ENCODE peak calls at places on chromosomes 4 and X, in eight cellular contexts. Y is A549, S is HepG2, B is GM12878, N is endothelial cell of umbilical vein, Z is K562, D is HCT116, Q is H1. C is an unnamed sample.

GRCh38 chr4:140052050-140052449 is 101.9 kb downstream of the MAML3 start:
- DNase-seq in N (peak; percentile 70), S (peak; percentile 10), Z (peak; percentile 30), Y (peak; percentile 51), D (peak; percentile 22), Q (no peak), B (no peak), C (peak; percentile 44)

GRCh38 chr4:147581601-147582350 is 35.4 kb upstream of the TMEM184C start:
- DNase-seq in D (no peak), N (no peak), S (no peak), Q (no peak), B (no peak), Y (no peak), Z (peak; percentile 52), C (no peak)

GRCh38 chr4:57110635-57111546 is 706 bp upstream of the IGFBP7 start:
- DNase-seq in Y (no peak), Z (peak; percentile 2), Q (no peak), N (peak; percentile 82), B (no peak), S (no peak), D (no peak), C (peak; percentile 99)

GRCh38 chrX:108763559-108763958 is 27.2 kb upstream of the IRS4 start:
- DNase-seq in Y (no peak), N (no peak), Z (no peak), Q (no peak), B (no peak), S (no peak), D (no peak), C (no peak)

GRCh38 chrX:28591542-28591941 is 4.3 kb downstream of the IL1RAPL1 start:
- DNase-seq in D (peak; percentile 65), Q (no peak), B (no peak), S (no peak), Y (no peak), N (peak; percentile 43), Z (no peak), C (no peak)

GRCh38 chrX:72046447-72046846 is 85.3 kb downstream of the RTL5 start:
- DNase-seq in B (no peak), S (no peak), D (no peak), Z (no peak), Q (no peak), Y (no peak), N (peak; percentile 71), C (no peak)

GRCh38 chrX:47210661-47211425 is 7.6 kb upstream of the CDK16 start:
- DNase-seq in Q (no peak), D (no peak), N (no peak), Y (no peak), S (no peak), B (no peak), Z (no peak), C (no peak)

GRCh38 chrX:34893741-34894140 is 48.9 kb upstream of the FAM47B start:
- DNase-seq in N (peak; percentile 9), Y (no peak), S (no peak), B (no peak), D (no peak), Q (no peak), Z (peak; percentile 0), C (peak; percentile 1)

GRCh38 chrX:318739-319578 is at the start of gene GTPBP6:
- DNase-seq in S (peak; percentile 98), Q (peak; percentile 99), N (peak; percentile 100), D (peak; percentile 95), Z (peak; percentile 98), Y (peak; percentile 100), B (peak; percentile 99), C (peak; percentile 97)

GRCh38 chr4:145619639-145619996 is 433 bp downstream of the MMAA start:
- DNase-seq in D (peak; percentile 28), B (peak; percentile 45), Y (peak; percentile 78), N (no peak), Z (no peak), S (peak; percentile 81), Q (no peak), C (no peak)

GRCh38 chr4:140556372-140557085 is 12.2 kb downstream of the UCP1 start:
- DNase-seq in N (no peak), D (no peak), S (no peak), Z (no peak), Y (no peak), Q (no peak), B (peak; percentile 64), C (no peak)

GRCh38 chr4:117481742-117482141 is 396.4 kb upstream of the TRAM1L1 start:
- DNase-seq in Y (no peak), N (no peak), Q (no peak), Z (no peak), S (no peak), D (no peak), B (no peak), C (no peak)

GRCh38 chr4:165872443-165873297 is at the start of gene TLL1:
- DNase-seq in Q (no peak), Y (no peak), D (no peak), Z (no peak), N (peak; percentile 50), B (no peak), S (no peak), C (no peak)

GRCh38 chr4:48841045-48841827 is 10.3 kb downstream of the OCIAD1 start:
- DNase-seq in Z (no peak), B (no peak), D (no peak), N (no peak), Q (no peak), S (no peak), Y (no peak), C (no peak)

GRCh38 chr4:19689511-19689910 is 562.2 kb upstream of the SLIT2 start:
- DNase-seq in Z (no peak), Q (no peak), N (peak; percentile 33), D (no peak), B (no peak), Y (no peak), S (no peak), C (no peak)

GRCh38 chr4:121233982-121234381 is 69.9 kb upstream of the TNIP3 start:
- DNase-seq in Q (no peak), S (no peak), Y (no peak), N (no peak), B (no peak), D (no peak), Z (no peak), C (no peak)

GRCh38 chr4:127586922-127587571 is 45.7 kb upstream of the INTU start:
- DNase-seq in D (peak; percentile 38), S (peak; percentile 49), Z (peak; percentile 76), Y (peak; percentile 55), Q (no peak), N (peak; percentile 16), B (no peak), C (peak; percentile 48)

GRCh38 chr4:2515835-2516550 is 20.5 kb upstream of the FAM193A start:
- DNase-seq in S (no peak), N (no peak), B (no peak), D (no peak), Y (no peak), Q (no peak), Z (no peak), C (no peak)
- TF ChIP-seq POLR2A in S (no peak), N (no peak), B (peak; percentile 64), D (no peak), Y (no peak), Q (no peak), Z (no peak), C (no peak)

GRCh38 chrX:80648023-80648422 is 161.7 kb downstream of the BRWD3 start:
- DNase-seq in N (peak; percentile 1), D (no peak), S (no peak), Y (peak; percentile 22), B (no peak), Z (peak; percentile 16), Q (no peak), C (peak; percentile 6)
- TF ChIP-seq MAX in N (no peak), D (no peak), S (no peak), Y (no peak), B (no peak), Z (no peak), Q (no peak), C (no peak)

GRCh38 chr4:2797545-2798305 is 4.8 kb downstream of the SH3BP2 start:
- DNase-seq in Y (no peak), Z (no peak), S (no peak), Q (no peak), D (no peak), B (no peak), N (no peak), C (peak; percentile 13)

GRCh38 chr4:2794707-2795557 is 2.0 kb downstream of the SH3BP2 start:
- DNase-seq in Z (peak; percentile 62), S (no peak), D (no peak), B (no peak), Y (peak; percentile 44), N (peak; percentile 65), Q (no peak), C (peak; percentile 74)

GRCh38 chr4:2795558-2796260 is 2.8 kb downstream of the SH3BP2 start:
- DNase-seq in N (no peak), Y (no peak), Q (no peak), D (no peak), S (no peak), Z (no peak), B (no peak), C (no peak)

GRCh38 chr4:2797188-2797544 is 4.3 kb downstream of the SH3BP2 start:
- DNase-seq in Z (no peak), N (no peak), S (no peak), Q (no peak), Y (no peak), D (no peak), B (no peak), C (no peak)

GRCh38 chr4:2796261-2797187 is 3.6 kb downstream of the SH3BP2 start:
- DNase-seq in Q (no peak), N (peak; percentile 69), Y (peak; percentile 82), S (no peak), D (no peak), Z (no peak), B (no peak), C (peak; percentile 14)
- TF ChIP-seq POLR2A in Q (no peak), N (no peak), Y (peak; percentile 35), S (no peak), D (no peak), Z (no peak), B (no peak), C (no peak)

GRCh38 chr4:27643101-27643500 is 782.5 kb downstream of the STIM2 start:
- DNase-seq in B (no peak), Y (no peak), N (no peak), D (no peak), Z (no peak), Q (no peak), S (no peak), C (no peak)

GRCh38 chr4:27635936-27636913 is 775.6 kb downstream of the STIM2 start:
- DNase-seq in Z (no peak), N (no peak), B (peak; percentile 7), S (no peak), Q (no peak), Y (no peak), D (no peak), C (no peak)

DNA sequence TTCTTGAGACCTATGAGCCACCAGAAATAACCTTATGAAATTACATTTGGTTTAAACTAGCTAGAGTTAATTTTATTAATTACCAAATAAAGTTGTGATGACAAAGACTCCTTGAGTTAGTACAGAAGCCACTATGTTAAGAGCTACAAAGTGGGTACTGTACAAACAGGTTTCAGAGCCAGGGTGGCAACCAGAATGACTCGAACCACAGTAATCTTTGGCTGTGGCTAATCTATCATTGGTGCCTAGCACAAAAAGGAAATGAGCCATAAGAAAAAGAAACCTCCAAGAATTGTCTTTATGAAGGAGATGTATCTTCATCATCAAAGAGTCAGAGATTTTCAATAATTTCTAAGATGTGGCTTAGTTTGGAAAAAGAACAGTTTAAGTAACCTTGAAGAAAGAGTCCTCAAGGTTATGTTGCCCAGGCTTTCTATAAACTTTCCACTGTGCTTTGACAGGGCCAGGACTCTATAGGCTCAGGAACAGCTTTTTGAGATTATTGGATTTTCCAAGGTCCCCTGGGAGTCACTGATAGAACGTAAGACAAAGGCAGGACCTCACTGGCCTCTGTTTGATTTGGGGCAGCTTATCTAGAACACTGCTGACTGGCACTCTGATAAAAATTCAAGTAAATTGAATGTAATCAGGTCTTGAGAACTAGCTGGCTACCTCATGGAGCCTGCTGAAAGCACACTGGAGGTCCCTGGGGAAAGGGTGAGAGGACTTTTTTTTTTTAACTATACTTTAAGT is 777.7 kb downstream of the STIM2 start:
- DNase-seq in B (no peak), D (peak; percentile 18), Q (no peak), N (no peak), S (no peak), Z (no peak), Y (no peak), C (no peak)
- TF ChIP-seq MAX in B (no peak), D (no peak), Q (no peak), N (no peak), S (no peak), Z (no peak), Y (no peak), C (no peak)